ENCODE peak calls at places on chromosome 3, in seven cellular contexts. One of them, this sample, is unnamed.
A peak's percentile ranks its signal among the peaks of the same experiment; 100 is the strongest.

GRCh38 chr3:72303926-72304325 is 519.0 kb upstream of the PROK2 start:
- DNase-seq in tibial nerve: no peak
- DNase-seq in CD4-positive, CD25-positive, alpha-beta regulatory T cell: no peak
- DNase-seq in esophagus muscularis mucosa: no peak
- DNase-seq in fibroblast of lung: no peak
- DNase-seq in GM23248: no peak
- DNase-seq in CD8-positive, alpha-beta T cell: no peak
- DNase-seq in this sample: no peak

GRCh38 chr3:120331071-120331470 is 18.1 kb downstream of the LRRC58 start:
- DNase-seq in fibroblast of lung: no peak
- DNase-seq in esophagus muscularis mucosa: no peak
- DNase-seq in GM23248: no peak
- DNase-seq in CD4-positive, CD25-positive, alpha-beta regulatory T cell: no peak
- DNase-seq in CD8-positive, alpha-beta T cell: no peak
- DNase-seq in tibial nerve: no peak
- DNase-seq in this sample: no peak

GRCh38 chr3:187947927-187948682 is 202.8 kb upstream of the BCL6 start:
- DNase-seq in esophagus muscularis mucosa: no peak
- DNase-seq in CD8-positive, alpha-beta T cell: no peak
- DNase-seq in CD4-positive, CD25-positive, alpha-beta regulatory T cell: no peak
- DNase-seq in tibial nerve: no peak
- DNase-seq in GM23248: no peak
- DNase-seq in fibroblast of lung: no peak
- DNase-seq in this sample: no peak

GRCh38 chr3:64220161-64220560 is 5.1 kb downstream of the PRICKLE2 start:
- DNase-seq in GM23248: peak; percentile 80
- DNase-seq in fibroblast of lung: peak; percentile 77
- DNase-seq in tibial nerve: no peak
- DNase-seq in esophagus muscularis mucosa: no peak
- DNase-seq in CD8-positive, alpha-beta T cell: no peak
- DNase-seq in CD4-positive, CD25-positive, alpha-beta regulatory T cell: no peak
- DNase-seq in this sample: no peak

GRCh38 chr3:194852836-194853508 is 167.3 kb downstream of the FAM43A start:
- DNase-seq in CD8-positive, alpha-beta T cell: no peak
- DNase-seq in esophagus muscularis mucosa: no peak
- DNase-seq in fibroblast of lung: no peak
- DNase-seq in CD4-positive, CD25-positive, alpha-beta regulatory T cell: no peak
- DNase-seq in GM23248: no peak
- DNase-seq in tibial nerve: no peak
- DNase-seq in this sample: no peak

GRCh38 chr3:146142757-146143156 is 18.2 kb downstream of the PLOD2 start:
- DNase-seq in esophagus muscularis mucosa: no peak
- DNase-seq in CD4-positive, CD25-positive, alpha-beta regulatory T cell: no peak
- DNase-seq in CD8-positive, alpha-beta T cell: no peak
- DNase-seq in GM23248: peak; percentile 60
- DNase-seq in fibroblast of lung: peak; percentile 81
- DNase-seq in tibial nerve: no peak
- DNase-seq in this sample: no peak

GRCh38 chr3:39810647-39811161 is 1.3 kb downstream of the MYRIP start:
- DNase-seq in CD8-positive, alpha-beta T cell: no peak
- DNase-seq in CD4-positive, CD25-positive, alpha-beta regulatory T cell: no peak
- DNase-seq in tibial nerve: no peak
- DNase-seq in esophagus muscularis mucosa: no peak
- DNase-seq in GM23248: no peak
- DNase-seq in fibroblast of lung: no peak
- DNase-seq in this sample: no peak

GRCh38 chr3:53103566-53104296 is 26.5 kb downstream of the RFT1 start:
- DNase-seq in tibial nerve: no peak
- DNase-seq in esophagus muscularis mucosa: no peak
- DNase-seq in GM23248: peak; percentile 19
- DNase-seq in CD8-positive, alpha-beta T cell: no peak
- DNase-seq in CD4-positive, CD25-positive, alpha-beta regulatory T cell: no peak
- DNase-seq in fibroblast of lung: no peak
- DNase-seq in this sample: no peak

GRCh38 chr3:2180661-2181060 is 82.0 kb downstream of the CNTN4 start:
- DNase-seq in CD4-positive, CD25-positive, alpha-beta regulatory T cell: no peak
- DNase-seq in GM23248: no peak
- DNase-seq in tibial nerve: no peak
- DNase-seq in esophagus muscularis mucosa: no peak
- DNase-seq in fibroblast of lung: no peak
- DNase-seq in CD8-positive, alpha-beta T cell: no peak
- DNase-seq in this sample: no peak

GRCh38 chr3:175585898-175586297 is 726.8 kb downstream of the NAALADL2 start:
- DNase-seq in esophagus muscularis mucosa: no peak
- DNase-seq in GM23248: peak; percentile 68
- DNase-seq in fibroblast of lung: peak; percentile 79
- DNase-seq in tibial nerve: no peak
- DNase-seq in CD8-positive, alpha-beta T cell: no peak
- DNase-seq in CD4-positive, CD25-positive, alpha-beta regulatory T cell: no peak
- DNase-seq in this sample: no peak

GRCh38 chr3:171682743-171683142 is 127.5 kb downstream of the PLD1 start:
- DNase-seq in CD8-positive, alpha-beta T cell: no peak
- DNase-seq in tibial nerve: no peak
- DNase-seq in fibroblast of lung: no peak
- DNase-seq in esophagus muscularis mucosa: no peak
- DNase-seq in CD4-positive, CD25-positive, alpha-beta regulatory T cell: no peak
- DNase-seq in GM23248: no peak
- DNase-seq in this sample: no peak

GRCh38 chr3:144045766-144046165 is 74.1 kb downstream of the DIPK2A start:
- DNase-seq in CD8-positive, alpha-beta T cell: no peak
- DNase-seq in fibroblast of lung: no peak
- DNase-seq in esophagus muscularis mucosa: no peak
- DNase-seq in tibial nerve: no peak
- DNase-seq in GM23248: peak; percentile 6
- DNase-seq in CD4-positive, CD25-positive, alpha-beta regulatory T cell: no peak
- DNase-seq in this sample: no peak

GRCh38 chr3:87037652-87038051 is 46.7 kb upstream of the VGLL3 start:
- DNase-seq in esophagus muscularis mucosa: no peak
- DNase-seq in GM23248: no peak
- DNase-seq in tibial nerve: no peak
- DNase-seq in CD8-positive, alpha-beta T cell: no peak
- DNase-seq in CD4-positive, CD25-positive, alpha-beta regulatory T cell: no peak
- DNase-seq in fibroblast of lung: no peak
- DNase-seq in this sample: no peak

GRCh38 chr3:70006089-70006488 is 6.6 kb downstream of the SAMMSON start:
- DNase-seq in CD4-positive, CD25-positive, alpha-beta regulatory T cell: no peak
- DNase-seq in GM23248: no peak
- DNase-seq in tibial nerve: no peak
- DNase-seq in CD8-positive, alpha-beta T cell: no peak
- DNase-seq in esophagus muscularis mucosa: no peak
- DNase-seq in fibroblast of lung: peak; percentile 47
- DNase-seq in this sample: no peak

GRCh38 chr3:72722930-72723726 is 125.1 kb downstream of the SHQ1 start:
- DNase-seq in esophagus muscularis mucosa: no peak
- DNase-seq in fibroblast of lung: peak; percentile 61
- DNase-seq in GM23248: peak; percentile 70
- DNase-seq in CD8-positive, alpha-beta T cell: no peak
- DNase-seq in CD4-positive, CD25-positive, alpha-beta regulatory T cell: no peak
- DNase-seq in tibial nerve: no peak
- DNase-seq in this sample: no peak

GRCh38 chr3:55487376-55488241 is 503 bp upstream of the WNT5A start:
- DNase-seq in GM23248: peak; percentile 79
- DNase-seq in fibroblast of lung: peak; percentile 67
- DNase-seq in esophagus muscularis mucosa: no peak
- DNase-seq in CD4-positive, CD25-positive, alpha-beta regulatory T cell: peak; percentile 9
- DNase-seq in tibial nerve: no peak
- DNase-seq in CD8-positive, alpha-beta T cell: no peak
- DNase-seq in this sample: no peak

GRCh38 chr3:32848215-32848614 is 30.4 kb downstream of the TRIM71 start:
- DNase-seq in CD8-positive, alpha-beta T cell: no peak
- DNase-seq in GM23248: no peak
- DNase-seq in fibroblast of lung: no peak
- DNase-seq in esophagus muscularis mucosa: no peak
- DNase-seq in CD4-positive, CD25-positive, alpha-beta regulatory T cell: no peak
- DNase-seq in tibial nerve: no peak
- DNase-seq in this sample: no peak

GRCh38 chr3:16550305-16550675 is 36.8 kb upstream of the RFTN1 start:
- DNase-seq in CD8-positive, alpha-beta T cell: no peak
- DNase-seq in tibial nerve: no peak
- DNase-seq in esophagus muscularis mucosa: peak; percentile 62
- DNase-seq in CD4-positive, CD25-positive, alpha-beta regulatory T cell: no peak
- DNase-seq in GM23248: no peak
- DNase-seq in fibroblast of lung: peak; percentile 4
- DNase-seq in this sample: no peak

GRCh38 chr3:196208942-196209695 is 2.1 kb downstream of the ZDHHC19 start:
- DNase-seq in esophagus muscularis mucosa: no peak
- DNase-seq in tibial nerve: no peak
- DNase-seq in CD4-positive, CD25-positive, alpha-beta regulatory T cell: no peak
- DNase-seq in CD8-positive, alpha-beta T cell: no peak
- DNase-seq in fibroblast of lung: no peak
- DNase-seq in GM23248: no peak
- DNase-seq in this sample: no peak

GRCh38 chr3:30658328-30659052 is 52.1 kb downstream of the TGFBR2 start:
- DNase-seq in CD8-positive, alpha-beta T cell: peak; percentile 70
- DNase-seq in esophagus muscularis mucosa: no peak
- DNase-seq in tibial nerve: no peak
- DNase-seq in fibroblast of lung: peak; percentile 68
- DNase-seq in CD4-positive, CD25-positive, alpha-beta regulatory T cell: peak; percentile 83
- DNase-seq in GM23248: peak; percentile 81
- DNase-seq in this sample: no peak

GRCh38 chr3:28151608-28152228 is 89.7 kb upstream of the CMC1 start:
- DNase-seq in GM23248: no peak
- DNase-seq in tibial nerve: peak; percentile 15
- DNase-seq in CD4-positive, CD25-positive, alpha-beta regulatory T cell: peak; percentile 35
- DNase-seq in esophagus muscularis mucosa: no peak
- DNase-seq in CD8-positive, alpha-beta T cell: no peak
- DNase-seq in fibroblast of lung: peak; percentile 23
- DNase-seq in this sample: no peak

GRCh38 chr3:45035441-45036301 is 9.6 kb downstream of the CLEC3B start:
- DNase-seq in CD4-positive, CD25-positive, alpha-beta regulatory T cell: peak; percentile 42
- DNase-seq in fibroblast of lung: peak; percentile 59
- DNase-seq in esophagus muscularis mucosa: no peak
- DNase-seq in GM23248: no peak
- DNase-seq in CD8-positive, alpha-beta T cell: no peak
- DNase-seq in tibial nerve: no peak
- DNase-seq in this sample: peak; percentile 50
- H3K27ac ChIP-seq in CD4-positive, CD25-positive, alpha-beta regulatory T cell: no peak overlapping the region
- H3K27ac ChIP-seq in fibroblast of lung: peak overlapping the region; percentile 30
- H3K27ac ChIP-seq in esophagus muscularis mucosa: peak overlapping the region; percentile 74
- H3K27ac ChIP-seq in GM23248: no peak overlapping the region
- H3K27ac ChIP-seq in CD8-positive, alpha-beta T cell: no peak overlapping the region
- H3K27ac ChIP-seq in tibial nerve: peak overlapping the region; percentile 84
- H3K27ac ChIP-seq in this sample: peak overlapping the region; percentile 23

GRCh38 chr3:13015286-13016082 is 57.7 kb downstream of the IQSEC1 start:
- DNase-seq in GM23248: no peak
- DNase-seq in CD8-positive, alpha-beta T cell: peak; percentile 72
- DNase-seq in tibial nerve: no peak
- DNase-seq in CD4-positive, CD25-positive, alpha-beta regulatory T cell: peak; percentile 86
- DNase-seq in esophagus muscularis mucosa: no peak
- DNase-seq in fibroblast of lung: no peak
- DNase-seq in this sample: peak; percentile 87
- H3K4me1 ChIP-seq in GM23248: peaks cover 20% of the 10 kb centered on the region
- H3K4me1 ChIP-seq in CD8-positive, alpha-beta T cell: peaks cover 66% of the 10 kb centered on the region
- H3K4me1 ChIP-seq in tibial nerve: no peaks in the 10 kb centered on the region
- H3K4me1 ChIP-seq in CD4-positive, CD25-positive, alpha-beta regulatory T cell: peaks cover 69% of the 10 kb centered on the region
- H3K4me1 ChIP-seq in esophagus muscularis mucosa: peaks cover 32% of the 10 kb centered on the region
- H3K4me1 ChIP-seq in fibroblast of lung: peaks cover 2% of the 10 kb centered on the region
- H3K4me1 ChIP-seq in this sample: peaks cover 14% of the 10 kb centered on the region

GRCh38 chr3:128074851-128075515 is 22.7 kb downstream of the SEC61A1 start:
- DNase-seq in esophagus muscularis mucosa: no peak
- DNase-seq in fibroblast of lung: no peak
- DNase-seq in CD4-positive, CD25-positive, alpha-beta regulatory T cell: no peak
- DNase-seq in GM23248: peak; percentile 56
- DNase-seq in tibial nerve: no peak
- DNase-seq in CD8-positive, alpha-beta T cell: no peak
- DNase-seq in this sample: no peak

GRCh38 chr3:128075516-128076464 is 23.6 kb downstream of the SEC61A1 start:
- DNase-seq in fibroblast of lung: peak; percentile 86
- DNase-seq in GM23248: peak; percentile 94
- DNase-seq in CD4-positive, CD25-positive, alpha-beta regulatory T cell: peak; percentile 77
- DNase-seq in esophagus muscularis mucosa: no peak
- DNase-seq in CD8-positive, alpha-beta T cell: peak; percentile 82
- DNase-seq in tibial nerve: peak; percentile 82
- DNase-seq in this sample: peak; percentile 90

GRCh38 chr3:128078875-128079274 is 26.6 kb downstream of the SEC61A1 start:
- DNase-seq in tibial nerve: no peak
- DNase-seq in GM23248: no peak
- DNase-seq in CD8-positive, alpha-beta T cell: no peak
- DNase-seq in fibroblast of lung: no peak
- DNase-seq in esophagus muscularis mucosa: no peak
- DNase-seq in CD4-positive, CD25-positive, alpha-beta regulatory T cell: no peak
- DNase-seq in this sample: peak; percentile 16

GRCh38 chr3:128076465-128076782 is 24.2 kb downstream of the SEC61A1 start:
- DNase-seq in esophagus muscularis mucosa: no peak
- DNase-seq in CD4-positive, CD25-positive, alpha-beta regulatory T cell: no peak
- DNase-seq in fibroblast of lung: no peak
- DNase-seq in CD8-positive, alpha-beta T cell: no peak
- DNase-seq in tibial nerve: no peak
- DNase-seq in GM23248: no peak
- DNase-seq in this sample: no peak

GRCh38 chr3:128076783-128077624 is 24.8 kb downstream of the SEC61A1 start:
- DNase-seq in fibroblast of lung: no peak
- DNase-seq in esophagus muscularis mucosa: no peak
- DNase-seq in CD4-positive, CD25-positive, alpha-beta regulatory T cell: peak; percentile 42
- DNase-seq in tibial nerve: no peak
- DNase-seq in GM23248: peak; percentile 63
- DNase-seq in CD8-positive, alpha-beta T cell: peak; percentile 40
- DNase-seq in this sample: peak; percentile 92
- H3K27ac ChIP-seq in fibroblast of lung: peak overlapping the region; percentile 72
- H3K27ac ChIP-seq in esophagus muscularis mucosa: peak overlapping the region; percentile 69
- H3K27ac ChIP-seq in CD4-positive, CD25-positive, alpha-beta regulatory T cell: no peak overlapping the region
- H3K27ac ChIP-seq in tibial nerve: no peak overlapping the region
- H3K27ac ChIP-seq in GM23248: no peak overlapping the region
- H3K27ac ChIP-seq in CD8-positive, alpha-beta T cell: no peak overlapping the region
- H3K27ac ChIP-seq in this sample: peak overlapping the region; percentile 26

GRCh38 chr3:123300056-123300455 is 98.3 kb downstream of the SEC22A start:
- DNase-seq in tibial nerve: no peak
- DNase-seq in CD8-positive, alpha-beta T cell: no peak
- DNase-seq in fibroblast of lung: no peak
- DNase-seq in esophagus muscularis mucosa: no peak
- DNase-seq in CD4-positive, CD25-positive, alpha-beta regulatory T cell: no peak
- DNase-seq in GM23248: no peak
- DNase-seq in this sample: no peak

GRCh38 chr3:123301331-123302184 is 99.8 kb downstream of the SEC22A start:
- DNase-seq in CD4-positive, CD25-positive, alpha-beta regulatory T cell: no peak
- DNase-seq in tibial nerve: no peak
- DNase-seq in fibroblast of lung: no peak
- DNase-seq in GM23248: peak; percentile 23
- DNase-seq in esophagus muscularis mucosa: no peak
- DNase-seq in CD8-positive, alpha-beta T cell: no peak
- DNase-seq in this sample: no peak

GRCh38 chr3:123298903-123299302 is 97.2 kb downstream of the SEC22A start:
- DNase-seq in CD4-positive, CD25-positive, alpha-beta regulatory T cell: no peak
- DNase-seq in GM23248: peak; percentile 29
- DNase-seq in CD8-positive, alpha-beta T cell: no peak
- DNase-seq in tibial nerve: no peak
- DNase-seq in fibroblast of lung: peak; percentile 3
- DNase-seq in esophagus muscularis mucosa: no peak
- DNase-seq in this sample: no peak

GRCh38 chr3:123300572-123300971 is 98.8 kb downstream of the SEC22A start:
- DNase-seq in CD4-positive, CD25-positive, alpha-beta regulatory T cell: no peak
- DNase-seq in fibroblast of lung: no peak
- DNase-seq in CD8-positive, alpha-beta T cell: no peak
- DNase-seq in esophagus muscularis mucosa: no peak
- DNase-seq in tibial nerve: no peak
- DNase-seq in GM23248: no peak
- DNase-seq in this sample: no peak

DNA sequence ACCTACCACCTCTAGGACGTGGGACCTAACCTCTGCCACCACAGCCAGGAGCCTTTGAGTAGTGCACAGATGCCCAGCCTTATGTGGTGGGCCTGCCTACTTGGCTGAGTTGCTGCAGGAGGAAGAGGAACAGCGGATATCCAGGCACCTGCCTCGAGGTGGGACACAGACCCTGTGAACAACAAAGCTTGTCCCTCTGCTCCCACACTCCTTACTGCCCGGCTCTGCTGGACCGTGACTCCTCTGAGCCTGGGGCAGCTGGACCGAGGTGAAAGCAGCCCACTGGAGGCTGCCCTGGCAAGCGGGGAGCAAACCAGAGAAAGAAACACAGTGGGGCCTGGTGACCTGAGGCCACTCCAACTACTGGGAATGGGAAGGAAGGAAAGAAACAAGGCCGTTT is 97.8 kb downstream of the SEC22A start:
- DNase-seq in esophagus muscularis mucosa: no peak
- DNase-seq in GM23248: no peak
- DNase-seq in CD8-positive, alpha-beta T cell: no peak
- DNase-seq in fibroblast of lung: no peak
- DNase-seq in CD4-positive, CD25-positive, alpha-beta regulatory T cell: no peak
- DNase-seq in tibial nerve: no peak
- DNase-seq in this sample: no peak
- H3K4me1 ChIP-seq in esophagus muscularis mucosa: peaks cover 5% of the 10 kb centered on the region
- H3K4me1 ChIP-seq in GM23248: no peaks in the 10 kb centered on the region
- H3K4me1 ChIP-seq in CD8-positive, alpha-beta T cell: no peaks in the 10 kb centered on the region
- H3K4me1 ChIP-seq in fibroblast of lung: no peaks in the 10 kb centered on the region
- H3K4me1 ChIP-seq in CD4-positive, CD25-positive, alpha-beta regulatory T cell: no peaks in the 10 kb centered on the region
- H3K4me1 ChIP-seq in tibial nerve: no peaks in the 10 kb centered on the region
- H3K4me1 ChIP-seq in this sample: no peaks in the 10 kb centered on the region

This sample was measured in left lung.